ENCODE peak calls at places on chromosomes 7 and 10, in six cellular contexts. B is GM13976, U is A673, I is esophagus squamous epithelium, C is cardiac fibroblast, S is left ventricle myocardium inferior. Y is an unnamed sample.

GRCh38 chr7:116912269-116912909 is 40.9 kb upstream of the ST7 start:
- DNase-seq in B (no peak), U (no peak), I (no peak), C (no peak), S (no peak), Y (peak)

GRCh38 chr7:158054081-158054480 is 533.5 kb downstream of the PTPRN2 start:
- DNase-seq in B (no peak), U (no peak), I (no peak), C (no peak), S (no peak), Y (no peak)

GRCh38 chr7:73701357-73701995 is 18.0 kb downstream of the STX1A start:
- DNase-seq in B (peak), U (peak), I (no peak), C (peak), S (no peak), Y (peak)

GRCh38 chr7:129644634-129645230 is 33.2 kb downstream of the NRF1 start:
- DNase-seq in B (no peak), U (peak), I (no peak), C (peak), S (no peak), Y (peak)

GRCh38 chr10:69047111-69047837 is 40.6 kb upstream of the SRGN start:
- DNase-seq in B (no peak), U (no peak), I (no peak), C (no peak), S (no peak), Y (no peak)

GRCh38 chr7:157516911-157517781 is 180.3 kb downstream of the DNAJB6 start:
- DNase-seq in B (no peak), U (no peak), I (no peak), C (no peak), S (no peak), Y (no peak)

GRCh38 chr10:98994030-98994429 is 241.6 kb downstream of the HPSE2 start:
- DNase-seq in B (no peak), U (no peak), I (no peak), C (no peak), S (no peak), Y (no peak)

GRCh38 chr10:124469956-124470484 is 8.4 kb downstream of the LHPP start:
- DNase-seq in B (no peak), U (no peak), I (no peak), C (no peak), S (no peak), Y (no peak)

GRCh38 chr7:105006367-105007139 is 7.5 kb upstream of the KMT2E start:
- DNase-seq in B (no peak), U (no peak), I (no peak), C (no peak), S (no peak), Y (no peak)

GRCh38 chr7:571096-572012 is 51.7 kb upstream of the PDGFA start:
- DNase-seq in B (no peak), U (no peak), I (no peak), C (no peak), S (no peak), Y (no peak)

GRCh38 chr7:30251708-30252329 is 32.6 kb upstream of the ZNRF2 start:
- DNase-seq in B (no peak), U (no peak), I (no peak), C (peak), S (no peak), Y (no peak)

GRCh38 chr7:158302274-158303070 is 285.2 kb downstream of the PTPRN2 start:
- DNase-seq in B (no peak), U (no peak), I (no peak), C (no peak), S (no peak), Y (no peak)

GRCh38 chr10:110843031-110843430 is 28.7 kb upstream of the PDCD4 start:
- DNase-seq in B (peak), U (peak), I (no peak), C (no peak), S (no peak), Y (no peak)

GRCh38 chr7:102129636-102130370 is 156.9 kb upstream of the SH2B2 start:
- DNase-seq in B (no peak), U (peak), I (no peak), C (no peak), S (no peak), Y (no peak)

GRCh38 chr10:16408379-16408778 is 28.4 kb upstream of the PTER start:
- DNase-seq in B (no peak), U (no peak), I (no peak), C (no peak), S (no peak), Y (no peak)

GRCh38 chr7:54394877-54395276 is 147.3 kb upstream of the VSTM2A start:
- DNase-seq in B (no peak), U (peak), I (no peak), C (no peak), S (no peak), Y (no peak)

GRCh38 chr7:127680983-127681382 is 29.0 kb downstream of the SND1 start:
- DNase-seq in B (no peak), U (no peak), I (no peak), C (no peak), S (no peak), Y (no peak)

GRCh38 chr10:124045245-124045644 is 48.2 kb downstream of the CHST15 start:
- DNase-seq in B (no peak), U (no peak), I (no peak), C (no peak), S (no peak), Y (no peak)

GRCh38 chr7:3649250-3649649 is 348.2 kb downstream of the SDK1 start:
- DNase-seq in B (no peak), U (peak), I (no peak), C (peak), S (no peak), Y (no peak)

GRCh38 chr10:92342801-92343200 is 51.8 kb downstream of the MARCHF5 start:
- DNase-seq in B (no peak), U (no peak), I (no peak), C (peak), S (no peak), Y (peak)

GRCh38 chr7:44288381-44288685 is 37.1 kb downstream of the CAMK2B start:
- DNase-seq in B (no peak), U (no peak), I (no peak), C (no peak), S (no peak), Y (no peak)

GRCh38 chr10:10824611-10825148 is 193.0 kb upstream of the CELF2 start:
- DNase-seq in B (no peak), U (no peak), I (no peak), C (peak), S (no peak), Y (peak)

GRCh38 chr10:115141254-115141653 is 48.1 kb downstream of the ATRNL1 start:
- DNase-seq in B (peak), U (peak), I (no peak), C (peak), S (no peak), Y (peak)

GRCh38 chr10:112290054-112290373 is 6.8 kb downstream of the TECTB start:
- DNase-seq in B (no peak), U (no peak), I (no peak), C (no peak), S (no peak), Y (no peak)

GRCh38 chr10:112286837-112287818 is 3.9 kb downstream of the TECTB start:
- DNase-seq in B (no peak), U (no peak), I (no peak), C (no peak), S (no peak), Y (no peak)

GRCh38 chr10:112289373-112290053 is 6.3 kb downstream of the TECTB start:
- DNase-seq in B (no peak), U (no peak), I (no peak), C (no peak), S (no peak), Y (no peak)

GRCh38 chr10:112288526-112288925 is 5.3 kb downstream of the TECTB start:
- DNase-seq in B (no peak), U (no peak), I (no peak), C (no peak), S (no peak), Y (no peak)

GRCh38 chr10:112287844-112288243 is 4.6 kb downstream of the TECTB start:
- DNase-seq in B (no peak), U (no peak), I (no peak), C (peak), S (peak), Y (no peak)
- TF ChIP-seq CTCF in B (no peak), U (no peak), I (no peak), C (no peak), S (no peak), Y (no peak)

GRCh38 chr7:27689878-27690164 is 27.1 kb upstream of the HIBADH start:
- DNase-seq in B (no peak), U (no peak), I (no peak), C (no peak), S (no peak), Y (no peak)

GRCh38 chr7:27686315-27686714 is 23.6 kb upstream of the HIBADH start:
- DNase-seq in B (no peak), U (no peak), I (no peak), C (peak), S (no peak), Y (no peak)

GRCh38 chr7:27688056-27688455 is 25.4 kb upstream of the HIBADH start:
- DNase-seq in B (no peak), U (no peak), I (no peak), C (no peak), S (no peak), Y (no peak)

GRCh38 chr7:27690649-27691048 is 28.0 kb upstream of the HIBADH start:
- DNase-seq in B (no peak), U (no peak), I (no peak), C (no peak), S (no peak), Y (no peak)

DNA sequence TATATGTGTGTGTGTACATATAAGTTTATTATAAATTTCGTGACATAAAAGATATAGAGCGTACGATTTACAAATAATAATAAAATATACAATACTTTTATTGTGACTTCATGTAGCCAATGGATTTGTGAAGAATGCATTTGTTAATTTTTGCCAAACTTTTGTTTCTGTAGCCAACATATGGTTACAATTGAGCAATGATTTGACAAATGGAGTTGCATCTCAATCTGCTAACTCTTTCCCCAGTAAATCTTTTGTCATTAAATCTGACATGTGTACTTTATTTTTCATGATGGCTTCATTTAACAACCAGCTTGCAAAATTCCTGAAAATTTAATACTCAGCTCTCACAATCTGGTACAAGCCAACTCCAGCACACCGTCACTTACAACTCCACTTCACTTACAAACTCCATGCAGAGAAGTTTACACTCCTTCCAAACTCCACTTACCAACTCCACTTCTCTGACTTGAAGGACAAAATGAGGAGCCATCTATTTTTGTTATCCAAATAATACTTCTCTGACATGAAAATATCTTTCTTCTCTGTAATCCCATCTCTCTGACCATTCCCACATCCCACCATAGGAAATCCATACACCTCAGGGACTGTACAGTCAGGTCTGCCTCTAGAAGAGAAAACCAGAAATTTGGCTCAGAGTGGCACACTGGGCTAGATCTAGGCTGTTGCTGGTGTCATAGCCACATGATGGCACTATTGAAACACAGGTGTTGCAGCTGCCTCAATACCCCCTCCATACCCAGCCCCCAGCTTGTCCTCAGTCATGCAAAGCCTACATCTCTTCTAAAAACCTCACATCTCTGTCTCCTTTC is 26.6 kb upstream of the HIBADH start:
- DNase-seq in B (peak), U (peak), I (no peak), C (peak), S (no peak), Y (peak)
- TF ChIP-seq CTCF in B (peak), U (peak), I (no peak), C (peak), S (peak), Y (peak)

DNA sequence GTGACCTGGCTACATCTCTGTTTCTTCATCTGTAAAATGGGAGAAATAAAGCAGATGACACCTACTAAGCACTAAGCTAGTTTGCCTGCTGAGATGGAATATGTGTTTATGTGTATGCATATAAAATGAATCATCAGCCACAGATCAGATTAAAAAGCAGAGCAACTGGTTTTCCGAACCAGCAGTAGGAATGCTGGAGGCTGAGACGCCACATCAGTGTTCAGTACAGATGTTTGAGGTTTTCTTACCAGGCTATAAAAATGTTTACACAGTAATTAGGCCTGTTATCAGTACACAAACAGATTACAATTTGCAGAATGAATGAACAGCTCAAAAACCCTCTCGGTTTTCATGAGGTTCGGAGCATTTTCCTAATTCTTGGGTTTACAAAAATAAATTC is 85.8 kb downstream of the CALN1 start:
- DNase-seq in B (no peak), U (no peak), I (no peak), C (no peak), S (no peak), Y (no peak)
- TF ChIP-seq CTCF in B (no peak), U (no peak), I (no peak), C (no peak), S (no peak), Y (no peak)

GRCh38 chr7:155216475-155217272 is 81.0 kb upstream of the INSIG1 start:
- DNase-seq in B (no peak), U (no peak), I (no peak), C (peak), S (no peak), Y (peak)
- TF ChIP-seq CTCF in B (no peak), U (no peak), I (no peak), C (no peak), S (no peak), Y (peak)

GRCh38 chr7:49187543-49188268 is 263.4 kb downstream of the CDC14C start:
- DNase-seq in B (no peak), U (peak), I (no peak), C (no peak), S (no peak), Y (no peak)
- TF ChIP-seq CTCF in B (no peak), U (peak), I (no peak), C (no peak), S (peak), Y (no peak)

Y was measured in HFFc6.